ENCODE peak calls at places on chromosomes 12 and 14, in five cellular contexts. One of them, this sample, is unnamed.

GRCh38 chr12:5637698-5638097 is 205.8 kb downstream of the NTF3 start:
- DNase-seq in astrocyte of the spinal cord: no peak
- DNase-seq in H1: no peak
- DNase-seq in IMR-90: no peak
- DNase-seq in psoas muscle: no peak
- DNase-seq in this sample: no peak

GRCh38 chr14:55777867-55778266 is 197.9 kb downstream of the KTN1 start:
- DNase-seq in H1: no peak
- DNase-seq in astrocyte of the spinal cord: no peak
- DNase-seq in psoas muscle: no peak
- DNase-seq in IMR-90: no peak
- DNase-seq in this sample: no peak

GRCh38 chr12:104370989-104371870 is 67.7 kb downstream of the EID3 start:
- DNase-seq in astrocyte of the spinal cord: peak
- DNase-seq in psoas muscle: no peak
- DNase-seq in IMR-90: peak
- DNase-seq in H1: no peak
- DNase-seq in this sample: peak

GRCh38 chr12:2886768-2887450 is 3.8 kb upstream of the TULP3 start:
- DNase-seq in IMR-90: no peak
- DNase-seq in astrocyte of the spinal cord: no peak
- DNase-seq in H1: no peak
- DNase-seq in psoas muscle: no peak
- DNase-seq in this sample: no peak

GRCh38 chr12:7899755-7900154 is 27.0 kb upstream of the SLC2A14 start:
- DNase-seq in IMR-90: peak
- DNase-seq in H1: no peak
- DNase-seq in psoas muscle: no peak
- DNase-seq in astrocyte of the spinal cord: no peak
- DNase-seq in this sample: no peak

GRCh38 chr12:54196396-54196795 is 7.6 kb upstream of the SMUG1 start:
- DNase-seq in psoas muscle: no peak
- DNase-seq in astrocyte of the spinal cord: no peak
- DNase-seq in IMR-90: no peak
- DNase-seq in H1: no peak
- DNase-seq in this sample: no peak

GRCh38 chr12:113097716-113098427 is 37.7 kb downstream of the RASAL1 start:
- DNase-seq in IMR-90: no peak
- DNase-seq in H1: peak
- DNase-seq in psoas muscle: peak
- DNase-seq in astrocyte of the spinal cord: peak
- DNase-seq in this sample: no peak

GRCh38 chr12:5088586-5089264 is 45.0 kb downstream of the KCNA5 start:
- DNase-seq in IMR-90: peak
- DNase-seq in psoas muscle: no peak
- DNase-seq in astrocyte of the spinal cord: peak
- DNase-seq in H1: no peak
- DNase-seq in this sample: no peak

GRCh38 chr14:59570122-59570521 is 6.5 kb downstream of the CCDC175 start:
- DNase-seq in astrocyte of the spinal cord: no peak
- DNase-seq in psoas muscle: no peak
- DNase-seq in IMR-90: no peak
- DNase-seq in H1: no peak
- DNase-seq in this sample: peak

GRCh38 chr14:54785111-54785777 is 117.4 kb downstream of the GCH1 start:
- DNase-seq in IMR-90: no peak
- DNase-seq in H1: no peak
- DNase-seq in psoas muscle: no peak
- DNase-seq in astrocyte of the spinal cord: no peak
- DNase-seq in this sample: no peak

GRCh38 chr12:19546611-19547162 is 107.4 kb downstream of the AEBP2 start:
- DNase-seq in IMR-90: peak
- DNase-seq in psoas muscle: no peak
- DNase-seq in H1: no peak
- DNase-seq in astrocyte of the spinal cord: peak
- DNase-seq in this sample: peak

GRCh38 chr12:92930421-92930820 is 1.3 kb upstream of the EEA1 start:
- DNase-seq in astrocyte of the spinal cord: no peak
- DNase-seq in IMR-90: no peak
- DNase-seq in H1: no peak
- DNase-seq in psoas muscle: no peak
- DNase-seq in this sample: peak

GRCh38 chr12:120048258-120048657 is 59.2 kb downstream of the BICDL1 start:
- DNase-seq in astrocyte of the spinal cord: no peak
- DNase-seq in IMR-90: no peak
- DNase-seq in H1: no peak
- DNase-seq in psoas muscle: no peak
- DNase-seq in this sample: no peak

GRCh38 chr14:52848626-52849025 is 57.2 kb upstream of the GNPNAT1 start:
- DNase-seq in IMR-90: no peak
- DNase-seq in astrocyte of the spinal cord: peak
- DNase-seq in H1: no peak
- DNase-seq in psoas muscle: no peak
- DNase-seq in this sample: no peak

GRCh38 chr14:49593016-49593415 is 5.7 kb upstream of the LRR1 start:
- DNase-seq in IMR-90: peak
- DNase-seq in astrocyte of the spinal cord: peak
- DNase-seq in psoas muscle: no peak
- DNase-seq in H1: no peak
- DNase-seq in this sample: peak

GRCh38 chr14:104425763-104426691 is 153.5 kb upstream of the C14orf180 start:
- DNase-seq in H1: no peak
- DNase-seq in IMR-90: no peak
- DNase-seq in astrocyte of the spinal cord: no peak
- DNase-seq in psoas muscle: no peak
- DNase-seq in this sample: no peak

GRCh38 chr12:28242888-28243633 is 52.8 kb downstream of the CCDC91 start:
- DNase-seq in IMR-90: peak
- DNase-seq in astrocyte of the spinal cord: peak
- DNase-seq in H1: no peak
- DNase-seq in psoas muscle: no peak
- DNase-seq in this sample: peak

GRCh38 chr12:120197542-120197887 is 3.0 kb upstream of the GCN1 start:
- DNase-seq in H1: no peak
- DNase-seq in psoas muscle: no peak
- DNase-seq in astrocyte of the spinal cord: no peak
- DNase-seq in IMR-90: no peak
- DNase-seq in this sample: no peak

GRCh38 chr12:107404981-107405380 is 280.6 kb upstream of the PWP1 start:
- DNase-seq in IMR-90: peak
- DNase-seq in H1: no peak
- DNase-seq in astrocyte of the spinal cord: no peak
- DNase-seq in psoas muscle: no peak
- DNase-seq in this sample: peak

GRCh38 chr14:35366048-35366428 is 38.5 kb downstream of the NFKBIA start:
- DNase-seq in psoas muscle: peak
- DNase-seq in H1: no peak
- DNase-seq in IMR-90: peak
- DNase-seq in astrocyte of the spinal cord: peak
- DNase-seq in this sample: no peak

GRCh38 chr12:19299765-19300164 is 139.5 kb upstream of the AEBP2 start:
- DNase-seq in astrocyte of the spinal cord: peak
- DNase-seq in IMR-90: peak
- DNase-seq in H1: no peak
- DNase-seq in psoas muscle: no peak
- DNase-seq in this sample: peak

GRCh38 chr14:63551338-63551737 is 8.2 kb upstream of the PPP2R5E start:
- DNase-seq in H1: no peak
- DNase-seq in astrocyte of the spinal cord: peak
- DNase-seq in IMR-90: peak
- DNase-seq in psoas muscle: no peak
- DNase-seq in this sample: peak

GRCh38 chr12:32583535-32583934 is 95.6 kb upstream of the DNM1L start:
- DNase-seq in IMR-90: peak
- DNase-seq in astrocyte of the spinal cord: peak
- DNase-seq in H1: no peak
- DNase-seq in psoas muscle: no peak
- DNase-seq in this sample: no peak

GRCh38 chr12:53328043-53328435 is 6.6 kb upstream of the AAAS start:
- DNase-seq in astrocyte of the spinal cord: no peak
- DNase-seq in psoas muscle: peak
- DNase-seq in IMR-90: no peak
- DNase-seq in H1: peak
- DNase-seq in this sample: no peak

GRCh38 chr12:44509471-44509870 is 366.6 kb downstream of the NELL2 start:
- DNase-seq in psoas muscle: no peak
- DNase-seq in H1: no peak
- DNase-seq in astrocyte of the spinal cord: no peak
- DNase-seq in IMR-90: no peak
- DNase-seq in this sample: no peak

GRCh38 chr14:77098470-77099353 is 654 bp downstream of the CIPC start:
- DNase-seq in astrocyte of the spinal cord: no peak
- DNase-seq in IMR-90: no peak
- DNase-seq in H1: no peak
- DNase-seq in psoas muscle: peak
- DNase-seq in this sample: peak

GRCh38 chr12:28222081-28222700 is 31.9 kb downstream of the CCDC91 start:
- DNase-seq in H1: no peak
- DNase-seq in astrocyte of the spinal cord: no peak
- DNase-seq in IMR-90: no peak
- DNase-seq in psoas muscle: no peak
- DNase-seq in this sample: no peak

DNA sequence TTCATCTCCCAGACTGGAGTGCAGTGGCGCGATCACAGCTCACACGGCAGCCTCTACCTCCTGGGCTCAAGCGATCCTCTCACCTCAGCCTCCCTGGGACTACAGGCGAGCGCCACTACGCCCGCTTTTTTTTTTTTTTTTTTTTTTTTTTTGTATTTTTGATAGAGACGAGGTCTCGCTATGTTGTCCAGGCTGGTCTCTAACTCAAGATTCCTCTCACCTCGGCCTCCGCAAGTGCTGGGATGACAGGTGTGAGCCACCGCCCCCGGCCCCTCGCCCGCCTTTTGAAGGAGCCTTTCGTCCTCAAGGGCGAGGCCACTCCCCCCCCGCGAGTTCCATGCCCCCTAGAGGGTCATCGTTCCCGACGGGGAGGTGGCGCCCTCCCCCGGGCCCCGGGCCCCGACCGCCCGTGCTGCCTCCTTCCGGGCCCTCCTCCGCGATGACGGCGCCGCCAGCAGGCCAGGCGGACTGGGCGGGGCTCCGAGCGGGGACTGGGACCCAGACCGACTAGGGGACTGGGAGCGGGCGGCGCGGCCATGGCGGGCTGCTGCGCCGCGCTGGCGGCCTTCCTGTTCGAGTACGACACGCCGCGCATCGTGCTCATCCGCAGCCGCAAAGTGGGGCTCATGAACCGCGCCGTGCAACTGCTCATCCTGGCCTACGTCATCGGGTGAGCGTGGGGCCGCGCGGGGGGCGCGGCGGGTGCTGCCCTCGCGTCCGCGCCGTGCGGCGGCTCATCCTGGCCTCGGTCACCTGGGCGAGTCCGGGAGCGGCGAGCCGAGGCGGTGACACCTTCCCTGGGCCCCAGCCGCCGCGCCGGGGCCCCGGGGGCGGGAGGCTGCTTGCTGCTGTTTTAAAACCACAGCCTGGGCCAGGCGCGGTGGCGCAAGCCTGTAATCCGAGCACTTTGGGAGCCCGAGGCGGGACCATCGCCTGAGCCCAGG is at the start of gene P2RX4:
- DNase-seq in psoas muscle: peak
- DNase-seq in H1: peak
- DNase-seq in IMR-90: peak
- DNase-seq in astrocyte of the spinal cord: peak
- DNase-seq in this sample: peak
- TF ChIP-seq CTCF in psoas muscle: no peak
- TF ChIP-seq CTCF in H1: peak
- TF ChIP-seq CTCF in IMR-90: peak
- TF ChIP-seq CTCF in astrocyte of the spinal cord: no peak
- TF ChIP-seq CTCF in this sample: no peak

GRCh38 chr12:130517588-130517987 is 179.9 kb downstream of the PIWIL1 start:
- DNase-seq in psoas muscle: no peak
- DNase-seq in astrocyte of the spinal cord: no peak
- DNase-seq in IMR-90: no peak
- DNase-seq in H1: no peak
- DNase-seq in this sample: no peak
- TF ChIP-seq CTCF in psoas muscle: no peak
- TF ChIP-seq CTCF in astrocyte of the spinal cord: no peak
- TF ChIP-seq CTCF in IMR-90: no peak
- TF ChIP-seq CTCF in H1: no peak
- TF ChIP-seq CTCF in this sample: no peak

GRCh38 chr14:70022771-70023445 is 143.7 kb downstream of the SMOC1 start:
- DNase-seq in astrocyte of the spinal cord: no peak
- DNase-seq in H1: no peak
- DNase-seq in IMR-90: no peak
- DNase-seq in psoas muscle: no peak
- DNase-seq in this sample: no peak
- TF ChIP-seq CTCF in astrocyte of the spinal cord: no peak
- TF ChIP-seq CTCF in H1: no peak
- TF ChIP-seq CTCF in IMR-90: no peak
- TF ChIP-seq CTCF in psoas muscle: no peak
- TF ChIP-seq CTCF in this sample: no peak

GRCh38 chr14:73953731-73954130 is 3.6 kb downstream of the COQ6 start:
- DNase-seq in H1: no peak
- DNase-seq in IMR-90: no peak
- DNase-seq in astrocyte of the spinal cord: no peak
- DNase-seq in psoas muscle: no peak
- DNase-seq in this sample: no peak

GRCh38 chr14:73955674-73956073 is 5.6 kb downstream of the COQ6 start:
- DNase-seq in psoas muscle: no peak
- DNase-seq in IMR-90: no peak
- DNase-seq in astrocyte of the spinal cord: no peak
- DNase-seq in H1: no peak
- DNase-seq in this sample: no peak

GRCh38 chr14:73945159-73945670 is 4.7 kb downstream of the FAM161B start:
- DNase-seq in IMR-90: no peak
- DNase-seq in H1: no peak
- DNase-seq in psoas muscle: no peak
- DNase-seq in astrocyte of the spinal cord: no peak
- DNase-seq in this sample: no peak

GRCh38 chr14:73944432-73945158 is 5.3 kb downstream of the FAM161B start:
- DNase-seq in astrocyte of the spinal cord: no peak
- DNase-seq in psoas muscle: no peak
- DNase-seq in IMR-90: no peak
- DNase-seq in H1: no peak
- DNase-seq in this sample: no peak

GRCh38 chr14:73949752-73950734 is at the start of the genes COQ6 and FAM161B:
- DNase-seq in H1: peak
- DNase-seq in astrocyte of the spinal cord: peak
- DNase-seq in psoas muscle: peak
- DNase-seq in IMR-90: peak
- DNase-seq in this sample: peak
- TF ChIP-seq CTCF in H1: peak
- TF ChIP-seq CTCF in astrocyte of the spinal cord: no peak
- TF ChIP-seq CTCF in psoas muscle: no peak
- TF ChIP-seq CTCF in IMR-90: peak
- TF ChIP-seq CTCF in this sample: no peak

GRCh38 chr14:90599748-90600507 is 203.1 kb downstream of the CALM1 start:
- DNase-seq in IMR-90: peak
- DNase-seq in astrocyte of the spinal cord: peak
- DNase-seq in H1: no peak
- DNase-seq in psoas muscle: no peak
- DNase-seq in this sample: peak
- TF ChIP-seq CTCF in IMR-90: peak
- TF ChIP-seq CTCF in astrocyte of the spinal cord: peak
- TF ChIP-seq CTCF in H1: no peak
- TF ChIP-seq CTCF in psoas muscle: peak
- TF ChIP-seq CTCF in this sample: peak

GRCh38 chr12:66708704-66709443 is 30.0 kb upstream of the GRIP1 start:
- DNase-seq in IMR-90: peak
- DNase-seq in astrocyte of the spinal cord: peak
- DNase-seq in psoas muscle: no peak
- DNase-seq in H1: no peak
- DNase-seq in this sample: peak
- TF ChIP-seq CTCF in IMR-90: peak
- TF ChIP-seq CTCF in astrocyte of the spinal cord: peak
- TF ChIP-seq CTCF in psoas muscle: no peak
- TF ChIP-seq CTCF in H1: no peak
- TF ChIP-seq CTCF in this sample: no peak

This sample was measured in epithelial cell of esophagus.